ENCODE peak calls at places on chromosomes 13 and 19, in nine cellular contexts. V is left ventricle myocardium inferior; Q is neural progenitor cell; O is GF-D8; H is stimulated activated CD8-positive, alpha-beta memory T cell treated with anti-CD3 and anti-CD28 coated beads, Interleukin-15, amount 100 ng/mL, for 24 hours; U is SK-N-SH; N is AG04449; S is OCI-LY7; G is progenitor cell of endocrine pancreas. W is an unnamed sample.

GRCh38 chr13:64591981-64592380 is 2638.2 kb downstream of the PCDH9 start:
- DNase-seq in V (no peak), Q (no peak), O (no peak), H (no peak), U (no peak), N (peak), S (no peak), G (no peak), W (no peak)

GRCh38 chr13:46149272-46150133 is 32.5 kb downstream of the LCP1 start:
- DNase-seq in V (no peak), Q (no peak), O (peak), H (no peak), U (no peak), N (no peak), S (no peak), G (no peak), W (peak)

GRCh38 chr13:106230450-106230849 is 305.0 kb downstream of the EFNB2 start:
- DNase-seq in V (no peak), Q (no peak), O (no peak), H (no peak), U (no peak), N (peak), S (no peak), G (no peak), W (peak)

GRCh38 chr19:51122112-51122981 is 2.4 kb upstream of the SIGLEC9 start:
- DNase-seq in V (no peak), Q (no peak), O (no peak), H (no peak), U (no peak), N (no peak), S (no peak), G (no peak), W (no peak)

GRCh38 chr19:38253788-38254187 is 2.4 kb downstream of the PPP1R14A start:
- DNase-seq in V (no peak), Q (no peak), O (no peak), H (no peak), U (no peak), N (no peak), S (no peak), G (no peak), W (no peak)

GRCh38 chr13:20960663-20961309 is 58.2 kb upstream of the XPO4 start:
- DNase-seq in V (no peak), Q (no peak), O (no peak), H (no peak), U (no peak), N (no peak), S (no peak), G (no peak), W (no peak)

GRCh38 chr19:48724796-48725753 is 5.5 kb upstream of the MAMSTR start:
- DNase-seq in V (peak), Q (peak), O (peak), H (no peak), U (peak), N (peak), S (peak), G (no peak), W (peak)

GRCh38 chr13:51764184-51765141 is 39.5 kb downstream of the DHRS12 start:
- DNase-seq in V (peak), Q (no peak), O (no peak), H (no peak), U (no peak), N (no peak), S (no peak), G (no peak), W (no peak)

GRCh38 chr13:89982406-89983085 is 1364.9 kb upstream of the MIR17HG start:
- DNase-seq in V (no peak), Q (no peak), O (no peak), H (no peak), U (no peak), N (no peak), S (no peak), G (no peak), W (peak)

GRCh38 chr13:101393140-101393539 is 23.2 kb downstream of the NALCN start:
- DNase-seq in V (no peak), Q (no peak), O (no peak), H (no peak), U (no peak), N (no peak), S (no peak), G (no peak), W (no peak)

GRCh38 chr13:43263047-43263446 is 239.7 kb downstream of the DNAJC15 start:
- DNase-seq in V (no peak), Q (no peak), O (no peak), H (no peak), U (no peak), N (no peak), S (no peak), G (no peak), W (no peak)

GRCh38 chr19:42965204-42965603 is 28.2 kb upstream of the PSG7 start:
- DNase-seq in V (no peak), Q (no peak), O (no peak), H (no peak), U (peak), N (peak), S (no peak), G (no peak), W (peak)

GRCh38 chr13:32045963-32046785 is 14.6 kb downstream of the FRY start:
- DNase-seq in V (no peak), Q (no peak), O (peak), H (no peak), U (no peak), N (no peak), S (peak), G (no peak), W (peak)

GRCh38 chr13:110676511-110677204 is 29.3 kb downstream of the CARS2 start:
- DNase-seq in V (no peak), Q (no peak), O (no peak), H (no peak), U (no peak), N (no peak), S (peak), G (no peak), W (no peak)

GRCh38 chr13:89401209-89401810 is 1730.1 kb downstream of the SLITRK5 start:
- DNase-seq in V (no peak), Q (no peak), O (peak), H (no peak), U (no peak), N (no peak), S (no peak), G (no peak), W (peak)

GRCh38 chr19:2964874-2965273 is 12.5 kb upstream of the TLE6 start:
- DNase-seq in V (no peak), Q (no peak), O (no peak), H (no peak), U (no peak), N (no peak), S (no peak), G (no peak), W (no peak)

GRCh38 chr19:48636859-48637448 is at the start of gene DBP:
- DNase-seq in V (peak), Q (no peak), O (peak), H (no peak), U (peak), N (no peak), S (no peak), G (no peak), W (peak)

GRCh38 chr19:15396436-15396835 is 16.8 kb upstream of the AKAP8 start:
- DNase-seq in V (no peak), Q (no peak), O (no peak), H (no peak), U (no peak), N (no peak), S (no peak), G (no peak), W (no peak)

GRCh38 chr13:28489975-28490550 is 4.9 kb downstream of the FLT1 start:
- DNase-seq in V (no peak), Q (no peak), O (no peak), H (no peak), U (no peak), N (no peak), S (no peak), G (no peak), W (no peak)

GRCh38 chr13:57314897-57315520 is 148.0 kb downstream of the PRR20E start:
- DNase-seq in V (no peak), Q (peak), O (no peak), H (no peak), U (no peak), N (no peak), S (no peak), G (no peak), W (peak)

GRCh38 chr13:37656247-37656940 is 57.8 kb upstream of the POSTN start:
- DNase-seq in V (no peak), Q (no peak), O (no peak), H (no peak), U (no peak), N (peak), S (no peak), G (no peak), W (peak)

GRCh38 chr13:22498006-22498405 is 682.8 kb upstream of the SGCG start:
- DNase-seq in V (no peak), Q (no peak), O (no peak), H (no peak), U (no peak), N (no peak), S (no peak), G (no peak), W (no peak)

GRCh38 chr19:58054792-58055482 is 4.1 kb upstream of the ZNF135 start:
- DNase-seq in V (peak), Q (peak), O (no peak), H (no peak), U (no peak), N (no peak), S (no peak), G (no peak), W (no peak)

GRCh38 chr19:6586056-6586455 is 4.9 kb downstream of the CD70 start:
- DNase-seq in V (no peak), Q (no peak), O (no peak), H (no peak), U (no peak), N (no peak), S (no peak), G (no peak), W (no peak)

GRCh38 chr13:44049546-44049945 is 169.8 kb downstream of the LACC1 start:
- DNase-seq in V (no peak), Q (no peak), O (no peak), H (no peak), U (no peak), N (no peak), S (no peak), G (no peak), W (no peak)

GRCh38 chr19:40610396-40611064 is 9.4 kb downstream of the LTBP4 start:
- DNase-seq in V (peak), Q (peak), O (peak), H (no peak), U (peak), N (no peak), S (no peak), G (no peak), W (no peak)

GRCh38 chr13:46804391-46804815 is 7.4 kb upstream of the ESD start:
- DNase-seq in V (no peak), Q (no peak), O (no peak), H (no peak), U (no peak), N (peak), S (no peak), G (no peak), W (peak)

GRCh38 chr13:33793726-33794125 is 24.2 kb upstream of the RFC3 start:
- DNase-seq in V (no peak), Q (no peak), O (no peak), H (no peak), U (no peak), N (no peak), S (no peak), G (no peak), W (peak)

GRCh38 chr19:50377051-50377441 is 789 bp downstream of the NR1H2 start:
- DNase-seq in V (no peak), Q (no peak), O (no peak), H (no peak), U (peak), N (no peak), S (peak), G (no peak), W (no peak)

GRCh38 chr19:47497073-47497766 is 13.2 kb upstream of the KPTN start:
- DNase-seq in V (no peak), Q (no peak), O (no peak), H (no peak), U (no peak), N (no peak), S (no peak), G (no peak), W (no peak)

GRCh38 chr19:2053601-2054389 is 2.8 kb upstream of the MKNK2 start:
- DNase-seq in V (peak), Q (no peak), O (no peak), H (no peak), U (no peak), N (no peak), S (no peak), G (no peak), W (no peak)

GRCh38 chr19:16326401-16327130 is 1.9 kb downstream of the KLF2 start:
- DNase-seq in V (no peak), Q (peak), O (no peak), H (no peak), U (no peak), N (no peak), S (peak), G (no peak), W (no peak)

GRCh38 chr13:33150146-33150545 is 133.9 kb downstream of the KL start:
- DNase-seq in V (no peak), Q (no peak), O (no peak), H (no peak), U (no peak), N (no peak), S (no peak), G (no peak), W (no peak)

GRCh38 chr13:75225288-75225687 is 256.7 kb downstream of the TBC1D4 start:
- DNase-seq in V (no peak), Q (no peak), O (no peak), H (no peak), U (no peak), N (no peak), S (no peak), G (no peak), W (no peak)

GRCh38 chr19:46374526-46375475 is 27.9 kb downstream of the PPP5C start:
- DNase-seq in V (no peak), Q (no peak), O (no peak), H (no peak), U (no peak), N (no peak), S (no peak), G (no peak), W (no peak)

GRCh38 chr19:35451278-35452096 is 3.4 kb downstream of the FFAR2 start:
- DNase-seq in V (no peak), Q (no peak), O (no peak), H (no peak), U (no peak), N (no peak), S (peak), G (no peak), W (no peak)

GRCh38 chr13:86581711-86582110 is 782.5 kb upstream of the SLITRK6 start:
- DNase-seq in V (no peak), Q (no peak), O (no peak), H (no peak), U (no peak), N (no peak), S (no peak), G (no peak), W (no peak)

GRCh38 chr13:36919833-36920611 is at the start of gene SMAD9:
- DNase-seq in V (peak), Q (peak), O (no peak), H (no peak), U (peak), N (no peak), S (peak), G (peak), W (peak)

GRCh38 chr13:76764429-76764828 is 121.8 kb downstream of the KCTD12 start:
- DNase-seq in V (peak), Q (no peak), O (no peak), H (no peak), U (no peak), N (no peak), S (no peak), G (no peak), W (no peak)